ENCODE peak calls at places on chromosomes 11 and 22, in ten cellular contexts. One of them, this sample, is unnamed.

GRCh38 chr11:11410626-11411025 is 57.6 kb upstream of the CSNK2A3 start:
- DNase-seq in lower leg skin: no peak
- DNase-seq in hippocampal formation: no peak
- DNase-seq in brain microvascular endothelial cell: no peak
- DNase-seq in left ventricle myocardium inferior: no peak
- DNase-seq in endodermal cell: no peak
- DNase-seq in A549: no peak
- DNase-seq in sciatic nerve: no peak
- DNase-seq in naive B cell: no peak
- DNase-seq in NCI-H1105: no peak
- DNase-seq in this sample: no peak

GRCh38 chr22:19522190-19522880 is 1.9 kb downstream of the CLDN5 start:
- DNase-seq in lower leg skin: no peak
- DNase-seq in hippocampal formation: peak; percentile 23
- DNase-seq in brain microvascular endothelial cell: no peak
- DNase-seq in left ventricle myocardium inferior: peak; percentile 56
- DNase-seq in endodermal cell: peak; percentile 60
- DNase-seq in A549: no peak
- DNase-seq in sciatic nerve: no peak
- DNase-seq in naive B cell: no peak
- DNase-seq in NCI-H1105: peak; percentile 93
- DNase-seq in this sample: peak; percentile 10

GRCh38 chr11:41003339-41003992 is 456.0 kb downstream of the LRRC4C start:
- DNase-seq in lower leg skin: no peak
- DNase-seq in hippocampal formation: no peak
- DNase-seq in brain microvascular endothelial cell: no peak
- DNase-seq in left ventricle myocardium inferior: no peak
- DNase-seq in endodermal cell: no peak
- DNase-seq in A549: no peak
- DNase-seq in sciatic nerve: no peak
- DNase-seq in naive B cell: no peak
- DNase-seq in NCI-H1105: no peak
- DNase-seq in this sample: no peak

GRCh38 chr11:63670738-63671321 is 346 bp downstream of the ATL3 start:
- DNase-seq in lower leg skin: peak; percentile 88
- DNase-seq in hippocampal formation: peak; percentile 71
- DNase-seq in brain microvascular endothelial cell: no peak
- DNase-seq in left ventricle myocardium inferior: peak; percentile 59
- DNase-seq in endodermal cell: peak; percentile 84
- DNase-seq in A549: peak; percentile 65
- DNase-seq in sciatic nerve: peak; percentile 76
- DNase-seq in naive B cell: peak; percentile 42
- DNase-seq in NCI-H1105: peak; percentile 8
- DNase-seq in this sample: peak; percentile 81

GRCh38 chr11:45919806-45920530 is 2.3 kb upstream of the PEX16 start:
- DNase-seq in lower leg skin: no peak
- DNase-seq in hippocampal formation: no peak
- DNase-seq in brain microvascular endothelial cell: no peak
- DNase-seq in left ventricle myocardium inferior: peak; percentile 16
- DNase-seq in endodermal cell: peak; percentile 73
- DNase-seq in A549: no peak
- DNase-seq in sciatic nerve: no peak
- DNase-seq in naive B cell: no peak
- DNase-seq in NCI-H1105: no peak
- DNase-seq in this sample: no peak

GRCh38 chr11:60825790-60826189 is 16.1 kb upstream of the CCDC86 start:
- DNase-seq in lower leg skin: no peak
- DNase-seq in hippocampal formation: no peak
- DNase-seq in brain microvascular endothelial cell: no peak
- DNase-seq in left ventricle myocardium inferior: no peak
- DNase-seq in endodermal cell: no peak
- DNase-seq in A549: no peak
- DNase-seq in sciatic nerve: no peak
- DNase-seq in naive B cell: no peak
- DNase-seq in NCI-H1105: no peak
- DNase-seq in this sample: no peak

GRCh38 chr11:2576116-2576515 is 123.7 kb downstream of the KCNQ1OT1 start:
- DNase-seq in lower leg skin: peak; percentile 83
- DNase-seq in hippocampal formation: no peak
- DNase-seq in brain microvascular endothelial cell: no peak
- DNase-seq in left ventricle myocardium inferior: no peak
- DNase-seq in endodermal cell: peak; percentile 43
- DNase-seq in A549: no peak
- DNase-seq in sciatic nerve: peak; percentile 56
- DNase-seq in naive B cell: no peak
- DNase-seq in NCI-H1105: no peak
- DNase-seq in this sample: no peak

GRCh38 chr22:32336185-32336603 is 21.5 kb upstream of the RFPL3 start:
- DNase-seq in lower leg skin: peak; percentile 32
- DNase-seq in hippocampal formation: no peak
- DNase-seq in brain microvascular endothelial cell: no peak
- DNase-seq in left ventricle myocardium inferior: no peak
- DNase-seq in endodermal cell: peak; percentile 52
- DNase-seq in A549: no peak
- DNase-seq in sciatic nerve: no peak
- DNase-seq in naive B cell: no peak
- DNase-seq in NCI-H1105: no peak
- DNase-seq in this sample: no peak

GRCh38 chr11:77598195-77598594 is 8.4 kb downstream of the AQP11 start:
- DNase-seq in lower leg skin: no peak
- DNase-seq in hippocampal formation: no peak
- DNase-seq in brain microvascular endothelial cell: no peak
- DNase-seq in left ventricle myocardium inferior: no peak
- DNase-seq in endodermal cell: no peak
- DNase-seq in A549: no peak
- DNase-seq in sciatic nerve: no peak
- DNase-seq in naive B cell: no peak
- DNase-seq in NCI-H1105: no peak
- DNase-seq in this sample: no peak

GRCh38 chr11:47715082-47715669 is at the start of gene AGBL2:
- DNase-seq in lower leg skin: peak; percentile 95
- DNase-seq in hippocampal formation: peak; percentile 40
- DNase-seq in brain microvascular endothelial cell: peak; percentile 41
- DNase-seq in left ventricle myocardium inferior: peak; percentile 76
- DNase-seq in endodermal cell: peak; percentile 91
- DNase-seq in A549: peak; percentile 69
- DNase-seq in sciatic nerve: peak; percentile 85
- DNase-seq in naive B cell: peak; percentile 82
- DNase-seq in NCI-H1105: peak; percentile 89
- DNase-seq in this sample: peak; percentile 88